ENCODE peak calls at places on chromosomes 11 and 22, in eight cellular contexts. B is HCT116, X is breast epithelium, D is K562, Q is spleen, J is esophagus muscularis mucosa, G is endothelial cell of umbilical vein, W is GM12878. V is an unnamed sample. For H3K9me3, the result is how much of the 10 kb centered on the place peaks cover.

GRCh38 chr11:7307836-7308235 is 56.1 kb downstream of the SYT9 start:
- DNase-seq in W (peak), G (no peak), D (no peak), X (no peak), Q (no peak), J (no peak), B (no peak), V (no peak)

GRCh38 chr22:32587449-32587848 is 112.8 kb downstream of the FBXO7 start:
- DNase-seq in G (no peak), Q (no peak), X (no peak), J (no peak), B (no peak), W (no peak), D (no peak), V (no peak)

GRCh38 chr11:65034423-65034822 is 6.6 kb upstream of the SAC3D1 start:
- DNase-seq in D (no peak), Q (no peak), G (no peak), X (no peak), B (no peak), W (no peak), J (no peak), V (no peak)

GRCh38 chr22:48837341-48837935 is 990.2 kb downstream of the BRD1 start:
- DNase-seq in B (no peak), D (no peak), G (no peak), Q (peak), W (no peak), J (no peak), X (no peak), V (no peak)

GRCh38 chr11:45815747-45816146 is 10.8 kb downstream of the SLC35C1 start:
- DNase-seq in W (no peak), J (no peak), D (peak), X (no peak), G (no peak), Q (peak), B (no peak), V (no peak)

GRCh38 chr22:50529416-50530279 is at the start of gene TYMP:
- DNase-seq in B (no peak), D (no peak), X (no peak), W (no peak), G (no peak), J (no peak), Q (no peak), V (peak)

GRCh38 chr11:18594999-18595749 is 4.4 kb upstream of the MISFA start:
- DNase-seq in Q (no peak), B (no peak), W (no peak), X (no peak), D (no peak), G (no peak), J (no peak), V (no peak)

GRCh38 chr11:124892750-124893454 is 4.8 kb downstream of the ROBO4 start:
- DNase-seq in Q (no peak), W (no peak), D (no peak), X (no peak), J (no peak), B (no peak), G (peak), V (no peak)

GRCh38 chr11:66815646-66816045 is 27.6 kb upstream of the RCE1 start:
- DNase-seq in B (no peak), G (peak), J (no peak), X (no peak), D (no peak), Q (no peak), W (no peak), V (no peak)

GRCh38 chr11:441418-442274 is at the start of gene ANO9:
- DNase-seq in J (no peak), X (peak), G (no peak), B (no peak), D (peak), W (no peak), Q (peak), V (peak)

GRCh38 chr11:9606799-9607510 is 33.5 kb downstream of the WEE1 start:
- DNase-seq in W (no peak), X (no peak), B (peak), J (peak), Q (no peak), G (no peak), D (peak), V (no peak)

GRCh38 chr11:106708348-106708747 is 309.9 kb downstream of the GUCY1A2 start:
- DNase-seq in X (no peak), G (no peak), Q (peak), D (no peak), J (no peak), B (no peak), W (no peak), V (no peak)

GRCh38 chr22:24474221-24474620 is 20.9 kb upstream of the UPB1 start:
- DNase-seq in W (no peak), Q (no peak), B (peak), D (no peak), X (no peak), J (no peak), G (peak), V (no peak)

GRCh38 chr11:78372114-78372768 is 45.4 kb downstream of the GAB2 start:
- DNase-seq in G (no peak), B (no peak), Q (no peak), X (no peak), J (no peak), W (no peak), D (no peak), V (no peak)

GRCh38 chr11:78376858-78377257 is 40.8 kb downstream of the GAB2 start:
- DNase-seq in J (no peak), G (no peak), X (no peak), B (no peak), Q (no peak), D (no peak), W (no peak), V (no peak)

GRCh38 chr11:78373689-78374088 is 43.9 kb downstream of the GAB2 start:
- DNase-seq in X (no peak), G (no peak), W (no peak), B (no peak), Q (no peak), D (no peak), J (no peak), V (no peak)

GRCh38 chr11:78377625-78378418 is 39.8 kb downstream of the GAB2 start:
- DNase-seq in D (peak), Q (no peak), B (no peak), W (no peak), G (no peak), J (no peak), X (no peak), V (peak)

GRCh38 chr11:78374917-78375316 is 42.7 kb downstream of the GAB2 start:
- DNase-seq in X (no peak), W (no peak), D (no peak), Q (no peak), B (no peak), G (no peak), J (no peak), V (no peak)
- H3K27ac ChIP-seq in X (no peak), W (no peak), D (no peak), Q (no peak), B (no peak), G (no peak), J (no peak), V (no peak)

GRCh38 chr22:47574551-47574950 is 812.1 kb downstream of the TBC1D22A start:
- DNase-seq in J (no peak), Q (no peak), B (no peak), G (no peak), X (no peak), D (no peak), W (no peak), V (no peak)

GRCh38 chr22:47571616-47572015 is 809.2 kb downstream of the TBC1D22A start:
- DNase-seq in Q (no peak), W (no peak), G (no peak), X (no peak), J (no peak), D (no peak), B (no peak), V (no peak)

GRCh38 chr22:47570300-47570685 is 807.8 kb downstream of the TBC1D22A start:
- DNase-seq in X (no peak), Q (no peak), B (no peak), J (no peak), D (no peak), W (no peak), G (no peak), V (no peak)

GRCh38 chr22:47570851-47571250 is 808.4 kb downstream of the TBC1D22A start:
- DNase-seq in J (no peak), W (no peak), X (no peak), D (no peak), G (no peak), Q (no peak), B (no peak), V (no peak)

GRCh38 chr22:47572443-47572842 is 810.0 kb downstream of the TBC1D22A start:
- DNase-seq in J (no peak), X (no peak), W (no peak), G (no peak), Q (no peak), D (no peak), B (no peak), V (no peak)
- H3K9me3 ChIP-seq in J (under half), X (under half), W (under half), G (under half), Q (under half), D (under half), B (under half), V (under half)

GRCh38 chr22:36226189-36226588 is 13.1 kb downstream of the APOL2 start:
- DNase-seq in B (no peak), J (no peak), D (no peak), W (no peak), X (no peak), Q (no peak), G (no peak), V (no peak)
- TF ChIP-seq POLR2AphosphoS5 in B (no peak), J (peak), D (no peak), W (no peak), X (no peak), Q (no peak), G (no peak), V (no peak)

DNA sequence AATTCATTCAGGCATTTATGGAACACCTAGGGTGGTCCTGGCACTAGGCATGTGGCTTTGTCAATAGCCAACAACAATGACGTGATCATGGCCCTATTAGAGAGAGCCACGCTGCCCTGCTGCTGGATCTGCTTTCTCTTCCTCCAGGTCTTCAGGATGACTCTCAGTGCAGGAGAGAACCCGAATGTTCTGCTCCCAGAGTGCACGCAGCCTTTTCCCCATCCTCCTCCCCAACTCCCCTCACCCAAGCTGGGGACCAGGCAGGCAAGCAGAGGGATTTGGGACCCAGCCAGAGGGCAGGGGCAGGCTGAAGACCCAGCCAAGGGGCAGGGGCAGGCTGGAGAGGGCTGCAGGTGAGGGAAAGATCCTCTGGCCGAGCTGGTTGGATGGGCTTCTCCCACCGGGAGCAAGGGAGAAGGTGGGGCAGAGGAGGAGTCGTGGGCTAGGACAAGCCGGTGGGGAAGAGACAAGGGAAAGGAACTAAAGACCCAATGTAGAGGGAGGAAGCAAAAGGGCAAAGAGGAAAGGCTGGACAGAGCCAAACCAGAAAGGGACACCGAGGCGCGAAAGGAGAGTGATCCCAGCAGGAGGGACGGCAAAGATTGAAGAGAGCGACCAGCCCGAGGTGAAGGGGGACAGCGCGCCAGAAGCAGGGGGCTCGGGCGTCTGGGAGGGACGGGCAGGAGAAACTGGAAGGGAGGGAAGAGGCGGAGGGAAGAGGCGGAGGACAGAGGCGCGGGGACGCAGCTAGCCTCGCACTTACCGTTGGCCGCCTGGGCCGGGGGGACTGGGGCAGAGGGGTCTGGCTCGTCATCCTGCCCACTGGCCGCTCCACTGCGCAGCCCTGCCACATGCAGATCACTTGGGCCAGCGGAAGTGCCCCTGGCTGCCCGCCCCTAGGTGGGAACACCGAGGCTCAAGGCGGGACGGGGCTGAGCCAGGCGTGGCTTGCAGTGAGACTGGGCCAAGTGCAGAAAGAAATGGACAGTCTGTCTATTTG is at the start of gene KCTD14:
- DNase-seq in G (no peak), Q (no peak), W (no peak), D (no peak), B (no peak), X (peak), J (no peak), V (peak)
- H3K27ac ChIP-seq in G (no peak), Q (no peak), W (peak), D (no peak), B (peak), X (peak), J (peak), V (peak)

GRCh38 chr22:47325249-47325648 is 562.8 kb downstream of the TBC1D22A start:
- DNase-seq in B (no peak), X (no peak), W (no peak), D (no peak), J (peak), G (no peak), Q (no peak), V (no peak)
- H3K9me3 ChIP-seq in B (under half), X (under half), W (under half), D (under half), J (under half), G (under half), Q (under half), V (under half)

GRCh38 chr11:69133251-69133650 is 22.5 kb upstream of the SMIM38 start:
- DNase-seq in X (no peak), D (no peak), W (no peak), J (no peak), B (no peak), Q (peak), G (no peak), V (no peak)

GRCh38 chr11:69129647-69130046 is 26.1 kb upstream of the SMIM38 start:
- DNase-seq in J (no peak), Q (peak), X (no peak), B (no peak), D (no peak), G (no peak), W (no peak), V (no peak)

GRCh38 chr11:69130586-69131566 is 24.9 kb upstream of the SMIM38 start:
- DNase-seq in G (no peak), D (no peak), J (no peak), B (no peak), Q (peak), W (no peak), X (no peak), V (no peak)

GRCh38 chr11:69132301-69132670 is 23.4 kb upstream of the SMIM38 start:
- DNase-seq in D (no peak), G (no peak), W (no peak), J (no peak), Q (no peak), B (no peak), X (no peak), V (no peak)

GRCh38 chr11:69131644-69132300 is 24.0 kb upstream of the SMIM38 start:
- DNase-seq in X (peak), J (no peak), G (peak), Q (peak), B (peak), W (no peak), D (peak), V (peak)
- TF ChIP-seq POLR2AphosphoS5 in X (no peak), J (peak), G (no peak), Q (no peak), B (no peak), W (no peak), D (no peak), V (no peak)

DNA sequence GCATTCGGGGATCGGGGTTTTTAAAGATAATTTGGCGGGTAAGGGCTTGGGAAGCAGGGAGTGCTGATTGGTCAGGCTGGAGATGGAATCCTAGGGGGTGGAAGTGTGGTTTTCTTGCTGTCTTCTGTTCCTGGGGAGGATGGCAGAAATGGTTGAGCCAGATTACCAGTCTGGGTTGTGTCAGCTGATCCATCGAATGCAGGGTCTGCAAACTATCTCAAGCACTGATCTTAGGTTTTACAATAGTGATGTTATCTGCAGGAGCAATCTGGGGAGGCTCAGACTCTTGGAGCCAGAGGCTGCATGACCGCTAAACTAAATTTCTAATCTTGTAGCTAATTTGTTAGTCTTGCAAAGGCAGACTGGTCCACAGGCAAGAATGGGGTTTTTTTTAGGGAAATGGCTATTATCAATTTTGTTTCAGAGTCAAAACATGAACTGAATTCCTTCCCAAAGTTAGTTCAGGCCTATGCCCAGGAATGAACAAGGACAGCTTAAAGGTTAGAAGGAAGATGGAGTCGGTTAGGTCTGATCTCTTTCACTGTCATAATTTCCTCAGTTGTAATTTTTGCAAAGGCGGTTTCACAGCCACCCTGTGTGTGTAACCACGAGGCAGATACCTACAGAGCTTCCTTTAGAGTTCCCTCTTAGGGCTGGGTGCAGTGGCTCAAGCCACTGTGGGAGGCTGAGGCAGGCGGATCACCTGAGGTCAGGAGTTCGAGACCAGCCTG is 10.2 kb downstream of the SCGB1A1 start:
- DNase-seq in G (no peak), J (no peak), D (no peak), X (no peak), B (no peak), Q (no peak), W (no peak), V (no peak)
- H3K27ac ChIP-seq in G (no peak), J (no peak), D (no peak), X (no peak), B (no peak), Q (no peak), W (no peak), V (peak)

V was measured in transverse colon.